ENCODE peak calls at places on chromosomes 5 and 9, in ten cellular contexts. P is substantia nigra; N is retina; O is A172; S is AG09319; A is NCI-H460; R is activated naive CD4-positive, alpha-beta T cell treated with anti-CD3 and anti-CD28 coated beads for 36 hours; U is NCI-H2107; Q is MCF 10A; M is naive thymus-derived CD4-positive, alpha-beta T cell. J is an unnamed sample.
A peak's percentile ranks its signal among the peaks of the same experiment; 100 is the strongest.

GRCh38 chr9:6758418-6759113 is 793 bp downstream of the KDM4C start:
- DNase-seq in P (peak; percentile 48), O (no peak), Q (peak; percentile 62), M (peak; percentile 71), A (no peak), R (peak; percentile 70), S (peak; percentile 15), U (no peak), N (peak; percentile 88), J (peak; percentile 66)

GRCh38 chr5:77645158-77645994 is 6.9 kb upstream of the OTP start:
- DNase-seq in U (no peak), O (peak; percentile 8), S (no peak), M (no peak), R (no peak), A (peak; percentile 9), P (no peak), Q (no peak), N (peak; percentile 63), J (peak; percentile 41)

GRCh38 chr5:14741721-14742426 is 77.4 kb downstream of the OTULIN start:
- DNase-seq in M (peak; percentile 32), O (no peak), R (no peak), Q (no peak), A (no peak), P (no peak), U (peak; percentile 46), N (no peak), S (no peak), J (no peak)

GRCh38 chr9:22117511-22118388 is 108.6 kb upstream of the CDKN2B start:
- DNase-seq in O (no peak), A (no peak), N (no peak), R (no peak), M (no peak), P (no peak), S (no peak), U (no peak), Q (no peak), J (no peak)

GRCh38 chr5:171954721-171955120 is 51.7 kb downstream of the FBXW11 start:
- DNase-seq in R (no peak), S (no peak), U (no peak), P (no peak), N (no peak), O (no peak), M (no peak), A (no peak), Q (peak; percentile 53), J (no peak)

GRCh38 chr5:152349683-152350526 is 55.2 kb downstream of the NMUR2 start:
- DNase-seq in O (peak; percentile 33), A (peak; percentile 32), M (no peak), Q (peak; percentile 70), N (peak; percentile 40), S (no peak), R (peak; percentile 56), U (no peak), P (no peak), J (peak; percentile 43)

GRCh38 chr5:51846015-51846414 is 462.8 kb downstream of the ISL1 start:
- DNase-seq in N (no peak), P (no peak), A (no peak), O (no peak), R (no peak), U (no peak), Q (peak; percentile 13), M (no peak), S (no peak), J (no peak)

GRCh38 chr9:34995288-34996060 is 5.9 kb downstream of the DNAJB5 start:
- DNase-seq in Q (peak; percentile 93), P (no peak), A (no peak), O (no peak), N (no peak), R (no peak), S (no peak), U (no peak), M (no peak), J (no peak)

GRCh38 chr5:135565691-135566421 is 12.9 kb downstream of the CXCL14 start:
- DNase-seq in R (peak; percentile 81), Q (peak; percentile 76), N (no peak), M (peak; percentile 41), P (no peak), A (peak; percentile 60), O (peak; percentile 49), S (peak; percentile 19), U (no peak), J (peak; percentile 70)

GRCh38 chr5:154701181-154701580 is 54.0 kb upstream of the LARP1 start:
- DNase-seq in O (no peak), N (no peak), P (no peak), U (no peak), S (no peak), M (no peak), Q (no peak), A (no peak), R (no peak), J (no peak)

GRCh38 chr9:2663886-2664674 is 42.5 kb downstream of the VLDLR start:
- DNase-seq in M (no peak), S (no peak), Q (no peak), A (no peak), O (no peak), U (no peak), R (no peak), N (no peak), P (no peak), J (no peak)

GRCh38 chr5:93018461-93018860 is 562.6 kb downstream of the NR2F1-AS1 start:
- DNase-seq in M (no peak), O (no peak), U (no peak), Q (no peak), N (no peak), S (no peak), R (no peak), A (no peak), P (no peak), J (no peak)

GRCh38 chr5:15936505-15937245 is 242.9 kb downstream of the MARCHF11 start:
- DNase-seq in P (no peak), R (no peak), O (no peak), N (no peak), Q (no peak), M (no peak), U (no peak), A (no peak), S (no peak), J (no peak)

GRCh38 chr9:6680797-6681146 is 35.2 kb upstream of the GLDC start:
- DNase-seq in M (peak; percentile 69), O (peak; percentile 53), S (no peak), R (peak; percentile 77), N (no peak), U (no peak), Q (no peak), P (peak; percentile 57), A (peak; percentile 19), J (peak; percentile 71)

GRCh38 chr9:109179801-109180523 is 12.9 kb upstream of the FRRS1L start:
- DNase-seq in U (no peak), R (no peak), N (no peak), A (no peak), O (no peak), Q (no peak), M (no peak), S (no peak), P (peak; percentile 48), J (no peak)

GRCh38 chr5:73693573-73694061 is 67.6 kb downstream of the ARHGEF28 start:
- DNase-seq in O (peak; percentile 31), N (no peak), P (no peak), Q (peak; percentile 30), M (no peak), R (peak; percentile 12), S (no peak), U (no peak), A (peak; percentile 14), J (no peak)

GRCh38 chr5:64506567-64507321 is 929 bp downstream of the RGS7BP start:
- DNase-seq in A (no peak), U (no peak), R (no peak), Q (no peak), O (no peak), N (peak; percentile 74), M (no peak), P (no peak), S (no peak), J (no peak)

GRCh38 chr9:136670571-136671253 is 8.0 kb downstream of the EGFL7 start:
- DNase-seq in Q (no peak), O (no peak), U (no peak), N (no peak), S (no peak), R (no peak), P (no peak), M (no peak), A (no peak), J (no peak)

GRCh38 chr9:37437010-37437409 is 14.5 kb downstream of the GRHPR start:
- DNase-seq in O (no peak), A (no peak), S (no peak), M (no peak), R (no peak), N (no peak), P (no peak), U (no peak), Q (no peak), J (no peak)

GRCh38 chr5:143401846-143402463 is 1.5 kb downstream of the NR3C1 start:
- DNase-seq in A (no peak), O (no peak), U (no peak), Q (peak; percentile 64), M (peak; percentile 55), N (peak; percentile 55), R (peak; percentile 10), P (no peak), S (no peak), J (peak; percentile 23)

GRCh38 chr9:917730-918129 is 58.7 kb upstream of the DMRT3 start:
- DNase-seq in S (no peak), U (no peak), A (no peak), P (no peak), O (no peak), Q (no peak), R (no peak), M (no peak), N (no peak), J (no peak)